ENCODE peak calls at places on chromosome 15, in four cellular contexts. I is CD4-positive, alpha-beta T cell; S is stomach; N is AG04450. A is an unnamed sample.

GRCh38 chr15:48680841-48681240 is 35.3 kb upstream of the FBN1 start:
- DNase-seq in I (no peak), S (no peak), N (peak; percentile 79), A (no peak)

GRCh38 chr15:96058103-96058851 is 272.2 kb upstream of the NR2F2 start:
- DNase-seq in I (no peak), S (no peak), N (no peak), A (no peak)

GRCh38 chr15:59794229-59794886 is 105.2 kb upstream of the BNIP2 start:
- DNase-seq in N (no peak), S (no peak), I (peak; percentile 18), A (no peak)

GRCh38 chr15:73575636-73576247 is 57.4 kb downstream of the NPTN start:
- DNase-seq in N (no peak), I (no peak), S (peak; percentile 78), A (no peak)

GRCh38 chr15:57762302-57762701 is 55.8 kb downstream of the POLR2M start:
- DNase-seq in N (no peak), I (no peak), S (no peak), A (no peak)

GRCh38 chr15:43256341-43256740 is 10.4 kb downstream of the TGM5 start:
- DNase-seq in N (no peak), I (no peak), S (no peak), A (no peak)

GRCh38 chr15:58627706-58628105 is 121.8 kb downstream of the ADAM10 start:
- DNase-seq in N (no peak), S (no peak), I (no peak), A (no peak)

GRCh38 chr15:95284487-95284886 is 1046.0 kb upstream of the NR2F2 start:
- DNase-seq in S (no peak), N (no peak), I (no peak), A (no peak)

GRCh38 chr15:81106560-81106959 is 27.5 kb upstream of the CFAP161 start:
- DNase-seq in S (peak; percentile 62), I (peak; percentile 10), N (peak; percentile 63), A (no peak)

DNA sequence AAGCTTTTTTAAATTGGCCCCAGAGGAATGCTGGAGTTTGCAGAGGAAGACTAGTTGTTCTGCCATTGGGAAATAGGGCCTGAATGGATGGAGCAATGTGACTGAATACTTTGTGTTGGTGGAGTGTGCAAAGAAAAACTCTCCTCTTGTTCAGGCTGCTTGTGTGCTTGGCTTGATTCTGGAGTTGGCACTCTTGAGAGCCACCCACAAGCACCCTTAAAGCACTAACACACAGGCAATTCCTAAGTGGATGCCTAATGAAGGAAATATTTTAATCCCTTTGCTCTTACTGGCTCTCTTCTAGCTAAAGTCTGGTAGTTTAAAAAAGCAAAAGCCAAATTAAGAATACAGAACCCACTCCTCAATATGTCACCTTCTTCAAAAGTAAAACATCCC is 304.4 kb upstream of the C2CD4B start:
- DNase-seq in I (no peak), S (no peak), N (no peak), A (no peak)
- H3K27ac ChIP-seq in I (no peak overlapping the region), S (peak overlapping the region; percentile 67), N (peak overlapping the region; percentile 92), A (no peak overlapping the region)

DNA sequence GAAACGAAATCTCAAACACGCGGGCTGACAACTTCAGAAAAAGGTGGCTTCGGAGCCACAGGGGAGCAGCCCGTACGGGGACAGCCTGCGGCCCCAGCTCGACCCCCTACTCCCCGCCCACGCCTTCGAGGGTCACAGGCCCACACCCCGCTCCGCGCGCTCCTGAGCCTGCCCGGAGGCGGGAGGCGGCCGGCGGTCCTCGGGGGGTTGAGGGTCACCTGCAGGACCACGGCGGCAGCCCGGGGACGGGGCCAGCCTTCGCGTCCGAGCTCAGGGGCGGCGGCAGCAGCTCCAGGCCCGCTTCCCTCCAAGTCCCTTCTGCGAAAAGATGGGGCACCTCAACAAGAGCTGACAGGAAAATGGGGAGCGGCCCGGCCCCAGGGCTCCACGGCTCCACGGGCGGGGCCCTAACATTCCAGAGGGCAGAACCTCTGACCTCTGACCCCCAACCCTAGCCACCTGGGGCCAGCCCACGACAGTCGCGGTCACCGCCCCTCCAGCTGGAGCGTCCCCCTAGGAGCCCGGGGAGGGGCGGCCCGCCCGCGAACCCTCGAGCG is 448 bp downstream of the LYSMD4 start:
- DNase-seq in N (no peak), I (no peak), S (peak; percentile 33), A (no peak)
- H3K27ac ChIP-seq in N (no peak overlapping the region), I (peak overlapping the region; percentile 64), S (peak overlapping the region; percentile 95), A (peak overlapping the region; percentile 54)

GRCh38 chr15:27086146-27086545 is 115.2 kb downstream of the GABRG3 start:
- DNase-seq in I (no peak), N (no peak), S (no peak), A (no peak)
- H3K27ac ChIP-seq in I (no peak overlapping the region), N (no peak overlapping the region), S (no peak overlapping the region), A (no peak overlapping the region)

GRCh38 chr15:89775815-89776214 is 317 bp upstream of the MESP2 start:
- DNase-seq in N (no peak), S (no peak), I (no peak), A (no peak)
- H3K27ac ChIP-seq in N (no peak overlapping the region), S (no peak overlapping the region), I (no peak overlapping the region), A (no peak overlapping the region)

DNA sequence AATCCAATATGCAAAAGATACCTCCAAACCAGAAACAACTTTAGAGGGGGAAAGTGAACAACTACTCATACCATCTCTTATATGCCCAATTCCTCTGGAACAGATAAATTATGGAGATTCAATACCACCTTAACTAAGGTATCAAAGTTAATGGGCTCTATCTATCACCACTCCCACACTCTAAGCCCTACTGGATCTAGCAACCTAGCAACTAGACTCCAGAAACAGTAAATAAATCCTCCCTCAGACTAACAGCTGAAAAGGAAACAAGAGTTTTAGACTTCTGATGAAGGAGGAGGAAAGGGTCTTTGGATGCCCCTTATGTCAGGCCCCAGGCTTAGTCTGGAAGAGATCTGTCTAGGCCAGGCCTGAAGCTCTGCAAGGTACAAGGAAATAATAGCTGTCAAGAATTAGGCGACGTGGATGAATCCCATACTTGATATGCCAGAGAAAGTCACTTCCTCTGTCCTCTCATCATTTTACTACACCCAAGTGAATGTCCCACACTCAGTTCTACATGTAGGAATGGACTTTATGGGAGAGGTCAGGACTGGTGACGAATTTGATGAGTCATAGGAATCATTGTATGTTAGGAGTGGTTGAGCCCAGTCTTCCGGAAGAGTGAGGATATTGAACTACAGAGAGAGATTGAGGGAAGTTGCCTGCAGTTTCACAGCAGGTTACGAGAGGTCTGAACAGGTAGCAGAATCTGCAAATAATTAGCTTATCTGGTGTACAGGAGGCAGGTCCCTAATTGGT is 113.8 kb downstream of the AKAP13 start:
- DNase-seq in S (no peak), I (no peak), N (no peak), A (no peak)
- H3K27ac ChIP-seq in S (no peak overlapping the region), I (no peak overlapping the region), N (peak overlapping the region; percentile 63), A (no peak overlapping the region)

GRCh38 chr15:66102563-66103292 is 150.8 kb downstream of the MEGF11 start:
- DNase-seq in S (no peak), N (no peak), I (no peak), A (no peak)
- H3K27ac ChIP-seq in S (no peak overlapping the region), N (no peak overlapping the region), I (no peak overlapping the region), A (no peak overlapping the region)

A was measured in substantia nigra.